ENCODE peak calls at places on chromosomes 2 and 18, in six cellular contexts. K, B, X, W, H and D are unnamed samples.

GRCh38 chr2:105646423-105647076 is 98.2 kb upstream of the NCK2 start:
- DNase-seq in K (no peak), B (no peak), H (no peak), X (no peak), W (no peak), D (no peak)

GRCh38 chr2:106010818-106011355 is 183.2 kb downstream of the UXS1 start:
- DNase-seq in H (no peak), K (no peak), X (no peak), B (no peak), W (no peak), D (no peak)

GRCh38 chr18:70154591-70155194 is 50.8 kb downstream of the RTTN start:
- DNase-seq in H (no peak), B (no peak), K (peak), X (no peak), W (no peak), D (no peak)

GRCh38 chr18:30957086-30957485 is 85.5 kb downstream of the DSC3 start:
- DNase-seq in X (no peak), H (no peak), W (no peak), B (no peak), K (no peak), D (no peak)

GRCh38 chr2:142682528-142682927 is 194.9 kb upstream of the KYNU start:
- DNase-seq in B (no peak), K (peak), H (no peak), X (no peak), W (peak), D (no peak)

GRCh38 chr2:169797601-169798000 is 1.1 kb upstream of the SSB start:
- DNase-seq in W (no peak), K (no peak), H (no peak), B (no peak), X (no peak), D (no peak)

GRCh38 chr18:36153203-36153602 is 23.5 kb downstream of the ELP2 start:
- DNase-seq in X (no peak), H (peak), B (no peak), K (peak), W (no peak), D (no peak)

GRCh38 chr2:10475811-10476660 is 27.9 kb upstream of the ODC1 start:
- DNase-seq in W (no peak), B (no peak), H (no peak), X (no peak), K (no peak), D (no peak)

GRCh38 chr2:206160807-206161179 is 1.1 kb downstream of the EEF1B2 start:
- DNase-seq in B (no peak), H (no peak), W (no peak), X (peak), K (peak), D (no peak)

GRCh38 chr18:3579701-3580100 is 129.7 kb downstream of the TGIF1 start:
- DNase-seq in X (no peak), W (no peak), H (no peak), K (peak), B (no peak), D (no peak)

GRCh38 chr2:183993052-183993451 is 605.3 kb upstream of the ZNF804A start:
- DNase-seq in B (no peak), X (no peak), H (no peak), K (no peak), W (no peak), D (no peak)

GRCh38 chr2:168336786-168337388 is 89.5 kb upstream of the STK39 start:
- DNase-seq in H (peak), B (no peak), W (peak), K (no peak), X (peak), D (peak)

GRCh38 chr2:232502513-232502900 is 14.9 kb upstream of the ECEL1 start:
- DNase-seq in K (peak), B (no peak), H (no peak), X (no peak), W (no peak), D (no peak)

GRCh38 chr18:37364237-37364636 is 201.4 kb downstream of the CELF4 start:
- DNase-seq in H (no peak), B (no peak), X (no peak), K (no peak), W (no peak), D (no peak)

GRCh38 chr18:63444567-63444966 is 22.3 kb upstream of the VPS4B start:
- DNase-seq in H (peak), B (no peak), K (peak), W (no peak), X (no peak), D (no peak)

GRCh38 chr18:62566818-62567217 is 44.0 kb downstream of the ZCCHC2 start:
- DNase-seq in W (no peak), H (no peak), K (no peak), B (no peak), X (no peak), D (no peak)

GRCh38 chr2:139963863-139964355 is 1183.7 kb upstream of the NXPH2 start:
- DNase-seq in H (no peak), W (no peak), K (no peak), B (no peak), X (no peak), D (peak)

GRCh38 chr2:149000168-149000938 is 38.1 kb upstream of the LYPD6B start:
- DNase-seq in H (no peak), B (no peak), W (no peak), X (no peak), K (peak), D (no peak)

GRCh38 chr18:32548688-32549087 is 78.0 kb upstream of the GAREM1 start:
- DNase-seq in H (peak), X (no peak), B (no peak), W (no peak), K (no peak), D (no peak)

GRCh38 chr2:80073134-80073561 is 231.4 kb downstream of the LRRTM1 start:
- DNase-seq in B (peak), H (peak), K (peak), X (peak), W (peak), D (peak)

GRCh38 chr18:59419386-59419785 is 60.3 kb upstream of the LMAN1 start:
- DNase-seq in H (no peak), X (no peak), K (peak), W (no peak), B (no peak), D (no peak)

GRCh38 chr2:39568561-39569006 is 97.1 kb upstream of the TMEM178A start:
- DNase-seq in K (peak), X (no peak), W (no peak), H (peak), B (no peak), D (no peak)

GRCh38 chr2:51212374-51212773 is 180.4 kb upstream of the NRXN1 start:
- DNase-seq in X (no peak), W (no peak), K (no peak), B (no peak), H (no peak), D (peak)

GRCh38 chr2:84924173-84925106 is 19.0 kb downstream of the TMSB10 start:
- DNase-seq in W (no peak), B (no peak), X (peak), K (peak), H (no peak), D (peak)

GRCh38 chr18:57624988-57625387 is 3.4 kb upstream of the NARS1 start:
- DNase-seq in B (no peak), X (no peak), W (peak), K (peak), H (no peak), D (no peak)

GRCh38 chr18:64692826-64693225 is 543.9 kb upstream of the LINC00305 start:
- DNase-seq in W (no peak), H (no peak), B (no peak), K (no peak), X (no peak), D (no peak)

GRCh38 chr2:43399515-43400245 is 173.3 kb upstream of the ZFP36L2 start:
- DNase-seq in K (peak), W (no peak), B (peak), H (peak), X (no peak), D (no peak)

GRCh38 chr2:242064364-242065250 is 195.1 kb downstream of the RTP5 start:
- DNase-seq in K (no peak), X (no peak), H (no peak), W (no peak), B (no peak), D (no peak)
- TF ChIP-seq EZH2phosphoT487 in K (no peak), X (no peak), H (no peak), W (no peak), B (no peak), D (no peak)

GRCh38 chr2:174605687-174606086 is 8.1 kb upstream of the WIPF1 start:
- DNase-seq in X (peak), W (peak), K (peak), B (no peak), H (no peak), D (peak)
- TF ChIP-seq EZH2phosphoT487 in X (no peak), W (no peak), K (no peak), B (no peak), H (no peak), D (no peak)

GRCh38 chr2:224927671-224928173 is 114.5 kb downstream of the DOCK10 start:
- DNase-seq in K (no peak), W (no peak), H (no peak), X (no peak), B (no peak), D (no peak)
- TF ChIP-seq EZH2phosphoT487 in K (no peak), W (no peak), H (no peak), X (no peak), B (no peak), D (no peak)

GRCh38 chr2:233817305-233817980 is 36.9 kb downstream of the HJURP start:
- DNase-seq in B (no peak), X (no peak), K (peak), H (no peak), W (no peak), D (no peak)
- TF ChIP-seq EZH2phosphoT487 in B (no peak), X (no peak), K (no peak), H (no peak), W (no peak), D (no peak)

GRCh38 chr2:196131949-196132925 is 39.1 kb downstream of the STK17B start:
- DNase-seq in H (no peak), K (peak), W (no peak), B (no peak), X (peak), D (peak)
- TF ChIP-seq EZH2phosphoT487 in H (no peak), K (no peak), W (no peak), B (no peak), X (no peak), D (no peak)